ENCODE peak calls at places on chromosomes 16 and 17, in five cellular contexts. J is psoas muscle, K is fibroblast of lung, O is aorta, U is adipocyte. W is an unnamed sample.

GRCh38 chr16:23848958-23849357 is 13.2 kb downstream of the PRKCB start:
- DNase-seq in J (no peak), K (no peak), O (no peak), U (no peak), W (no peak)

GRCh38 chr17:57377094-57377493 is 120.8 kb downstream of the MSI2 start:
- DNase-seq in J (no peak), K (no peak), O (no peak), U (no peak), W (no peak)

GRCh38 chr16:87472935-87473334 is 19.9 kb downstream of the ZCCHC14 start:
- DNase-seq in J (no peak), K (no peak), O (no peak), U (no peak), W (no peak)

GRCh38 chr16:69535123-69536050 is 30.4 kb upstream of the NFAT5 start:
- DNase-seq in J (no peak), K (peak; percentile 62), O (no peak), U (peak; percentile 62), W (no peak)

GRCh38 chr16:67165121-67166034 is 833 bp downstream of the HSF4 start:
- DNase-seq in J (peak; percentile 31), K (peak; percentile 15), O (no peak), U (no peak), W (no peak)

GRCh38 chr17:16275024-16275423 is 58.0 kb downstream of the PIGL start:
- DNase-seq in J (no peak), K (no peak), O (no peak), U (no peak), W (no peak)

GRCh38 chr17:35931794-35932419 is 1.3 kb upstream of the RDM1 start:
- DNase-seq in J (no peak), K (peak; percentile 76), O (peak; percentile 58), U (no peak), W (no peak)

GRCh38 chr16:89357055-89357454 is 133.3 kb downstream of the ANKRD11 start:
- DNase-seq in J (no peak), K (no peak), O (peak; percentile 43), U (no peak), W (no peak)

GRCh38 chr16:86224126-86224525 is 286.2 kb upstream of the FOXF1 start:
- DNase-seq in J (no peak), K (no peak), O (no peak), U (peak; percentile 13), W (no peak)

GRCh38 chr16:21009815-21010214 is 109.2 kb downstream of the LYRM1 start:
- DNase-seq in J (no peak), K (no peak), O (no peak), U (no peak), W (no peak)

GRCh38 chr16:87874639-87875472 is 5.5 kb upstream of the SLC7A5 start:
- DNase-seq in J (no peak), K (no peak), O (no peak), U (no peak), W (no peak)

GRCh38 chr16:57862698-57863433 is 60.6 kb upstream of the KIFC3 start:
- DNase-seq in J (no peak), K (no peak), O (no peak), U (no peak), W (no peak)

GRCh38 chr17:15966183-15966878 is 21.4 kb downstream of the ADORA2B start:
- DNase-seq in J (no peak), K (peak; percentile 52), O (no peak), U (no peak), W (no peak)

GRCh38 chr17:82200743-82201497 is 11.7 kb downstream of the CCDC57 start:
- DNase-seq in J (no peak), K (no peak), O (no peak), U (no peak), W (peak; percentile 82)

GRCh38 chr16:66372078-66372897 is 5.8 kb downstream of the CDH5 start:
- DNase-seq in J (no peak), K (no peak), O (peak; percentile 35), U (no peak), W (no peak)

GRCh38 chr16:75555213-75555706 is 792 bp downstream of the TMEM231 start:
- DNase-seq in J (peak; percentile 76), K (peak; percentile 89), O (peak; percentile 89), U (peak; percentile 95), W (no peak)

GRCh38 chr16:11557811-11558210 is 28.9 kb downstream of the LITAF start:
- DNase-seq in J (no peak), K (no peak), O (no peak), U (no peak), W (no peak)

GRCh38 chr17:5608696-5609095 is 24.4 kb upstream of the NLRP1 start:
- DNase-seq in J (no peak), K (peak; percentile 52), O (no peak), U (no peak), W (no peak)

GRCh38 chr17:5607946-5608345 is 23.6 kb upstream of the NLRP1 start:
- DNase-seq in J (no peak), K (no peak), O (no peak), U (no peak), W (no peak)

GRCh38 chr17:5610956-5611355 is 26.6 kb upstream of the NLRP1 start:
- DNase-seq in J (no peak), K (no peak), O (no peak), U (no peak), W (no peak)

DNA sequence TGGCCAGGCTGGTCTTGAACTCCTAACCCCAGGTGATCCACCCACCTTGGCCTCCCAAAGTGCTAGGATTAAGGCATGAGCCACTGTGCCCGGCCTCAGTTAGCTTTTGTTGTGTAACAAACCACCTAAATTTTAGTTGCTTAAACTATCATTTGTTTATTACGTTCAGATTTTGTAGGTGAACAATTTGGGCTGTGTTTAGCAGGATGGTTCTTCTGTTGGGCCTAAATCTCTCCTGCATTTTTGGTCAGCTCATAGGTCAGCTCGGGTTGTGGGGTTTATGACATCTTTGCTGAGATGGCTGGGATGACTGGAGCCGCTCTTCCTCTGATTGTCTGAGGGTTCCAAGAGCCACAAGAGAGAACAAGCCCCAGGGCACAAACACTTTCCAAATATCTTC is 21.1 kb upstream of the NLRP1 start:
- DNase-seq in J (no peak), K (no peak), O (no peak), U (no peak), W (no peak)
- H3K9me3 ChIP-seq in J (no peaks in the 10 kb centered on the region), K (no peaks in the 10 kb centered on the region), O (peaks cover 6% of the 10 kb centered on the region), U (peaks cover 10% of the 10 kb centered on the region), W (no peaks in the 10 kb centered on the region)

GRCh38 chr16:62966626-62967025 is 930.4 kb upstream of the CDH8 start:
- DNase-seq in J (no peak), K (no peak), O (no peak), U (no peak), W (no peak)
- H3K9me3 ChIP-seq in J (no peaks in the 10 kb centered on the region), K (no peaks in the 10 kb centered on the region), O (no peaks in the 10 kb centered on the region), U (no peaks in the 10 kb centered on the region), W (no peaks in the 10 kb centered on the region)

GRCh38 chr17:27206447-27206846 is 87.5 kb upstream of the WSB1 start:
- DNase-seq in J (no peak), K (no peak), O (no peak), U (no peak), W (no peak)

GRCh38 chr17:27199948-27200347 is 94.0 kb upstream of the WSB1 start:
- DNase-seq in J (no peak), K (no peak), O (no peak), U (no peak), W (no peak)

GRCh38 chr17:27203241-27203640 is 90.7 kb upstream of the WSB1 start:
- DNase-seq in J (no peak), K (no peak), O (no peak), U (no peak), W (no peak)

DNA sequence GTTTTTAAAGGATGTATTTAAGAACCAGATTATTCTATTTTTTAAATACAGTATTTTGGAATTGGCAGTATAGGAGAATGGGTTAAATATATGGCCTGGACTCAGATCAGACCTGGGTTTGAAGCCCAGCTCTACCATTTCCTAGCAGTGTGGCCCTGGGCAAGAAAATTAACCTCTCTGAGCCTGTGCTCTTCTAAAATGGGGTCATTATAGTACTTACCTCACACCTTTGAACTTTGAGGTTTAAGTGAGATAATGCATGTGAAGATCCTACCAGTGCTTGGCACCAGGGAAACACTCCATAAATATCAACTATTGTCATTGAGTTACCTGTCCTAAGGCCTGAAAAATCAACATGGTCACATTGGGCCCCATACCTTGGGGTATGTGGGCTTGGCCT is 93.4 kb upstream of the WSB1 start:
- DNase-seq in J (no peak), K (no peak), O (no peak), U (no peak), W (no peak)
- H3K9me3 ChIP-seq in J (no peaks in the 10 kb centered on the region), K (no peaks in the 10 kb centered on the region), O (peaks cover 1% of the 10 kb centered on the region), U (no peaks in the 10 kb centered on the region), W (no peaks in the 10 kb centered on the region)

DNA sequence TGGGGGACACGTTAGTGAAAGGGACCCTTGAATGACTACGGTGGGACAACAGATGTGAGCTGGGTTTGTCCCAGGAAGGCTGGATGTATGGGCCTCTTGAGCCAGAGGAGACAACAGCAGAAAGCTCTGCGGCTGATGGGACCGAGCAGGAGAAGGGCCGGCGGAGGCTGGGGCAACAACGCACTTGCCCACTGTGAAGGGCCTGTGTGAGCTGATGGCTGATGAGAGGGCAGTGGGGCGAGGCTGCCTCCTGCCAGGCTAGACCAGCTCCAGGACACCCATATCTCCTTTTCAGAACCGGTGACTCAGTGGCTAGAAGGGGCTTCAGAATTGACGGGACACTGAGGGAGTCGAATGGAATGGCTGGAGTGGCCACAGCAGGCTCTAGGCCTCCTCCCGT is 250.1 kb downstream of the SEC14L1 start:
- DNase-seq in J (no peak), K (peak; percentile 41), O (no peak), U (no peak), W (no peak)
- H3K9me3 ChIP-seq in J (no peaks in the 10 kb centered on the region), K (no peaks in the 10 kb centered on the region), O (no peaks in the 10 kb centered on the region), U (no peaks in the 10 kb centered on the region), W (no peaks in the 10 kb centered on the region)

DNA sequence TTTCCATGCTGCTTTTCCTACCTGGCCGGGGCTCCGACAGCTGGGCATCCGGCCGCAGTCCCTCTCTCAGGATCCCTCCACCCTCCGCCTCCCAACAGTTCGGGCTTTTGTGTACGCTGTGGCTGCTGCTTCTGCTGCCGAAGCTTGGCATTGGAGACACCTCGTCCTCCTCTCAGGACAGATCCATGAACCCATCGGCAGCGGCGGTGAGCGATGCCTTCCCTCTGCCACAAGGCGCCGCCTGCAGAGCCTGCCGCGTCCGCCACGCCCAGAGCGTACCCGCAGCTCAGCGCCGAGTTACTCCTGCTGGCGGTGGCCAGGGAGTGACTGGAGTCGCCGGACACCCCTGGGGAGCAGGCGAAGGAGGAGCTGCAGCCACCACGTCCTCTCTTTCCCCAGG is 2032.8 kb downstream of the TP53TG3F start:
- DNase-seq in J (no peak), K (no peak), O (no peak), U (no peak), W (no peak)
- H3K9me3 ChIP-seq in J (no peaks in the 10 kb centered on the region), K (no peaks in the 10 kb centered on the region), O (no peaks in the 10 kb centered on the region), U (no peaks in the 10 kb centered on the region), W (no peaks in the 10 kb centered on the region)

GRCh38 chr17:31621566-31621965 is 230.1 kb downstream of the RAB11FIP4 start:
- DNase-seq in J (no peak), K (no peak), O (no peak), U (no peak), W (no peak)
- H3K9me3 ChIP-seq in J (peaks cover 14% of the 10 kb centered on the region), K (no peaks in the 10 kb centered on the region), O (peaks cover 1% of the 10 kb centered on the region), U (peaks cover 21% of the 10 kb centered on the region), W (no peaks in the 10 kb centered on the region)